ENCODE peak calls at places on chromosomes 11 and 22, in nine cellular contexts. P, S, R, N, C, A, F, U and L are unnamed samples.

GRCh38 chr11:13101836-13102574 is 92.9 kb downstream of the RASSF10 start:
- DNase-seq in P (no peak), S (peak; percentile 68), R (no peak), N (no peak), C (no peak), A (no peak), F (no peak), U (no peak), L (no peak)

GRCh38 chr22:46057206-46057605 is 80.2 kb upstream of the WNT7B start:
- DNase-seq in P (peak; percentile 25), S (no peak), R (no peak), N (no peak), C (peak; percentile 75), A (no peak), F (no peak), U (no peak), L (no peak)

GRCh38 chr11:77175021-77175842 is 47.2 kb downstream of the MYO7A start:
- DNase-seq in P (no peak), S (no peak), R (peak; percentile 32), N (no peak), C (peak; percentile 75), A (peak; percentile 66), F (no peak), U (no peak), L (no peak)

GRCh38 chr11:34890812-34891211 is 25.4 kb downstream of the APIP start:
- DNase-seq in P (no peak), S (peak; percentile 58), R (no peak), N (peak; percentile 55), C (no peak), A (no peak), F (no peak), U (no peak), L (peak; percentile 15)

GRCh38 chr22:36027579-36027959 is 1.1 kb downstream of the RBFOX2 start:
- DNase-seq in P (no peak), S (no peak), R (no peak), N (no peak), C (peak; percentile 67), A (no peak), F (no peak), U (no peak), L (no peak)

GRCh38 chr22:28479912-28480311 is 199.7 kb downstream of the TTC28 start:
- DNase-seq in P (no peak), S (no peak), R (no peak), N (peak; percentile 27), C (no peak), A (no peak), F (no peak), U (no peak), L (peak; percentile 7)

GRCh38 chr11:71501071-71501985 is 25.7 kb upstream of the KRTAP5-7 start:
- DNase-seq in P (peak; percentile 21), S (no peak), R (no peak), N (no peak), C (no peak), A (no peak), F (no peak), U (no peak), L (no peak)

GRCh38 chr11:17828311-17828751 is 93.8 kb downstream of the KCNC1 start:
- DNase-seq in P (peak; percentile 29), S (no peak), R (peak; percentile 33), N (peak; percentile 59), C (peak; percentile 88), A (peak; percentile 65), F (no peak), U (no peak), L (no peak)

GRCh38 chr22:46033256-46034200 is 56.6 kb upstream of the WNT7B start:
- DNase-seq in P (no peak), S (peak; percentile 20), R (no peak), N (peak; percentile 72), C (no peak), A (peak; percentile 70), F (no peak), U (no peak), L (no peak)

GRCh38 chr11:126645206-126645605 is 289.7 kb downstream of the ST3GAL4 start:
- DNase-seq in P (no peak), S (no peak), R (no peak), N (no peak), C (no peak), A (no peak), F (no peak), U (no peak), L (no peak)

GRCh38 chr11:92387882-92388281 is 163.3 kb downstream of the FAT3 start:
- DNase-seq in P (no peak), S (no peak), R (no peak), N (no peak), C (no peak), A (no peak), F (no peak), U (no peak), L (no peak)

GRCh38 chr11:33309118-33309517 is 51.9 kb downstream of the HIPK3 start:
- DNase-seq in P (no peak), S (no peak), R (no peak), N (no peak), C (no peak), A (no peak), F (no peak), U (no peak), L (no peak)

GRCh38 chr22:42688241-42688913 is 32.3 kb downstream of the A4GALT start:
- DNase-seq in P (peak; percentile 85), S (peak; percentile 51), R (peak; percentile 89), N (peak; percentile 93), C (peak; percentile 98), A (peak; percentile 94), F (no peak), U (no peak), L (no peak)

GRCh38 chr22:33864723-33865130 is 55.5 kb downstream of the LARGE1 start:
- DNase-seq in P (no peak), S (no peak), R (no peak), N (peak; percentile 36), C (no peak), A (peak; percentile 26), F (no peak), U (peak; percentile 18), L (no peak)

GRCh38 chr11:67160872-67161783 is 42.1 kb downstream of the KDM2A start:
- DNase-seq in P (no peak), S (peak; percentile 20), R (no peak), N (peak; percentile 74), C (no peak), A (no peak), F (no peak), U (no peak), L (no peak)

GRCh38 chr11:107538239-107538638 is 27.3 kb downstream of the ALKBH8 start:
- DNase-seq in P (no peak), S (no peak), R (no peak), N (no peak), C (no peak), A (no peak), F (no peak), U (no peak), L (no peak)

GRCh38 chr22:25839755-25840154 is 97.8 kb downstream of the MYO18B start:
- DNase-seq in P (no peak), S (no peak), R (no peak), N (no peak), C (no peak), A (no peak), F (no peak), U (no peak), L (no peak)

GRCh38 chr11:60777572-60777971 is 7.6 kb upstream of the MS4A10 start:
- DNase-seq in P (no peak), S (peak; percentile 97), R (no peak), N (peak; percentile 82), C (no peak), A (peak; percentile 17), F (no peak), U (no peak), L (no peak)

GRCh38 chr22:46592390-46592872 is 27.8 kb upstream of the GRAMD4 start:
- DNase-seq in P (no peak), S (peak; percentile 37), R (no peak), N (peak; percentile 71), C (peak; percentile 70), A (peak; percentile 73), F (no peak), U (peak; percentile 71), L (peak; percentile 36)

GRCh38 chr22:28999510-29000224 is 62.0 kb downstream of the C22orf31 start:
- DNase-seq in P (no peak), S (no peak), R (no peak), N (no peak), C (no peak), A (no peak), F (no peak), U (no peak), L (no peak)

GRCh38 chr11:23932485-23932898 is 564.4 kb upstream of the LUZP2 start:
- DNase-seq in P (no peak), S (peak; percentile 82), R (no peak), N (peak; percentile 70), C (no peak), A (no peak), F (no peak), U (no peak), L (no peak)

GRCh38 chr11:107563702-107564101 is 1.8 kb downstream of the ALKBH8 start:
- DNase-seq in P (no peak), S (peak; percentile 69), R (no peak), N (peak; percentile 66), C (no peak), A (peak; percentile 49), F (no peak), U (no peak), L (peak; percentile 69)

GRCh38 chr22:43155789-43156188 is 4.4 kb downstream of the TSPO start:
- DNase-seq in P (no peak), S (no peak), R (no peak), N (no peak), C (no peak), A (no peak), F (no peak), U (no peak), L (no peak)

GRCh38 chr22:37657590-37658132 is 862 bp upstream of the PDXP start:
- DNase-seq in P (no peak), S (no peak), R (no peak), N (peak; percentile 7), C (no peak), A (peak; percentile 44), F (no peak), U (no peak), L (peak; percentile 67)
- TF ChIP-seq POLR2A in P (no peak), S (no peak), R (no peak), N (no peak), C (no peak), A (no peak), F (no peak), U (peak; percentile 90), L (no peak)

GRCh38 chr11:119030329-119031047 is at the start of gene SLC37A4:
- DNase-seq in P (peak; percentile 99), S (peak; percentile 98), R (peak; percentile 97), N (peak; percentile 97), C (peak; percentile 99), A (peak; percentile 99), F (peak; percentile 94), U (peak; percentile 98), L (peak; percentile 99)
- TF ChIP-seq POLR2A in P (no peak), S (peak; percentile 65), R (no peak), N (no peak), C (peak; percentile 62), A (peak; percentile 55), F (peak; percentile 69), U (peak; percentile 20), L (peak; percentile 76)

GRCh38 chr11:429391-429790 is 12.4 kb downstream of the ANO9 start:
- DNase-seq in P (no peak), S (no peak), R (no peak), N (no peak), C (no peak), A (no peak), F (no peak), U (no peak), L (no peak)
- TF ChIP-seq POLR2A in P (no peak), S (no peak), R (no peak), N (no peak), C (no peak), A (no peak), F (no peak), U (no peak), L (no peak)

GRCh38 chr11:57324886-57325734 is at the start of gene TNKS1BP1:
- DNase-seq in P (peak; percentile 98), S (peak; percentile 96), R (peak; percentile 99), N (peak; percentile 97), C (peak; percentile 99), A (peak; percentile 99), F (peak; percentile 56), U (peak; percentile 89), L (peak; percentile 95)
- TF ChIP-seq POLR2A in P (peak; percentile 72), S (peak; percentile 70), R (peak; percentile 62), N (peak; percentile 81), C (peak; percentile 75), A (peak; percentile 91), F (peak; percentile 90), U (peak; percentile 80), L (peak; percentile 79)